ENCODE peak calls at places on chromosomes 12 and 14, in seven cellular contexts. One of them, this sample, is unnamed.
A peak's percentile ranks its signal among the peaks of the same experiment; 100 is the strongest.

GRCh38 chr12:111792155-111792876 is 25.6 kb downstream of the ALDH2 start:
- DNase-seq in right lobe of liver: peak; percentile 89
- DNase-seq in pulmonary artery endothelial cell: no peak
- DNase-seq in amygdala: no peak
- DNase-seq in GF-D8: no peak
- DNase-seq in stimulated activated CD4-positive, alpha-beta T cell treated with anti-CD3 and anti-CD28 coated beads, Interleukin-4, amount 100 ng/mL, for 48 hours: no peak
- DNase-seq in WTC11: no peak
- DNase-seq in this sample: no peak

GRCh38 chr14:58298477-58298879 is at the start of gene ARID4A:
- DNase-seq in right lobe of liver: peak; percentile 92
- DNase-seq in pulmonary artery endothelial cell: no peak
- DNase-seq in amygdala: no peak
- DNase-seq in GF-D8: no peak
- DNase-seq in stimulated activated CD4-positive, alpha-beta T cell treated with anti-CD3 and anti-CD28 coated beads, Interleukin-4, amount 100 ng/mL, for 48 hours: peak; percentile 74
- DNase-seq in WTC11: peak; percentile 76
- DNase-seq in this sample: peak; percentile 94

GRCh38 chr14:67704018-67704417 is 2.3 kb downstream of the RDH12 start:
- DNase-seq in right lobe of liver: no peak
- DNase-seq in pulmonary artery endothelial cell: no peak
- DNase-seq in amygdala: no peak
- DNase-seq in GF-D8: no peak
- DNase-seq in stimulated activated CD4-positive, alpha-beta T cell treated with anti-CD3 and anti-CD28 coated beads, Interleukin-4, amount 100 ng/mL, for 48 hours: no peak
- DNase-seq in WTC11: no peak
- DNase-seq in this sample: no peak

GRCh38 chr12:13038491-13039161 is 5.6 kb upstream of the FAM234B start:
- DNase-seq in right lobe of liver: no peak
- DNase-seq in pulmonary artery endothelial cell: no peak
- DNase-seq in amygdala: no peak
- DNase-seq in GF-D8: no peak
- DNase-seq in stimulated activated CD4-positive, alpha-beta T cell treated with anti-CD3 and anti-CD28 coated beads, Interleukin-4, amount 100 ng/mL, for 48 hours: no peak
- DNase-seq in WTC11: no peak
- DNase-seq in this sample: no peak

GRCh38 chr14:102655154-102655553 is 62.7 kb downstream of the RCOR1 start:
- DNase-seq in right lobe of liver: no peak
- DNase-seq in pulmonary artery endothelial cell: peak; percentile 77
- DNase-seq in amygdala: no peak
- DNase-seq in GF-D8: no peak
- DNase-seq in stimulated activated CD4-positive, alpha-beta T cell treated with anti-CD3 and anti-CD28 coated beads, Interleukin-4, amount 100 ng/mL, for 48 hours: no peak
- DNase-seq in WTC11: no peak
- DNase-seq in this sample: no peak

GRCh38 chr14:51302319-51303030 is 62.4 kb downstream of the TMX1 start:
- DNase-seq in right lobe of liver: no peak
- DNase-seq in pulmonary artery endothelial cell: no peak
- DNase-seq in amygdala: no peak
- DNase-seq in GF-D8: no peak
- DNase-seq in stimulated activated CD4-positive, alpha-beta T cell treated with anti-CD3 and anti-CD28 coated beads, Interleukin-4, amount 100 ng/mL, for 48 hours: no peak
- DNase-seq in WTC11: no peak
- DNase-seq in this sample: no peak

GRCh38 chr14:21933681-21934080 is 260.1 kb upstream of the OR4E1 start:
- DNase-seq in right lobe of liver: no peak
- DNase-seq in pulmonary artery endothelial cell: no peak
- DNase-seq in amygdala: no peak
- DNase-seq in GF-D8: no peak
- DNase-seq in stimulated activated CD4-positive, alpha-beta T cell treated with anti-CD3 and anti-CD28 coated beads, Interleukin-4, amount 100 ng/mL, for 48 hours: no peak
- DNase-seq in WTC11: no peak
- DNase-seq in this sample: no peak

GRCh38 chr14:74723134-74723533 is 10.2 kb downstream of the FCF1 start:
- DNase-seq in right lobe of liver: no peak
- DNase-seq in pulmonary artery endothelial cell: no peak
- DNase-seq in amygdala: no peak
- DNase-seq in GF-D8: no peak
- DNase-seq in stimulated activated CD4-positive, alpha-beta T cell treated with anti-CD3 and anti-CD28 coated beads, Interleukin-4, amount 100 ng/mL, for 48 hours: no peak
- DNase-seq in WTC11: no peak
- DNase-seq in this sample: no peak

GRCh38 chr12:43655586-43655985 is 103.0 kb downstream of the PUS7L start:
- DNase-seq in right lobe of liver: no peak
- DNase-seq in pulmonary artery endothelial cell: no peak
- DNase-seq in amygdala: no peak
- DNase-seq in GF-D8: no peak
- DNase-seq in stimulated activated CD4-positive, alpha-beta T cell treated with anti-CD3 and anti-CD28 coated beads, Interleukin-4, amount 100 ng/mL, for 48 hours: no peak
- DNase-seq in WTC11: no peak
- DNase-seq in this sample: no peak

GRCh38 chr14:61573321-61573720 is 122.0 kb upstream of the HIF1A start:
- DNase-seq in right lobe of liver: no peak
- DNase-seq in pulmonary artery endothelial cell: no peak
- DNase-seq in amygdala: no peak
- DNase-seq in GF-D8: no peak
- DNase-seq in stimulated activated CD4-positive, alpha-beta T cell treated with anti-CD3 and anti-CD28 coated beads, Interleukin-4, amount 100 ng/mL, for 48 hours: no peak
- DNase-seq in WTC11: no peak
- DNase-seq in this sample: no peak

GRCh38 chr12:121652767-121653497 is 16.5 kb downstream of the MORN3 start:
- DNase-seq in right lobe of liver: no peak
- DNase-seq in pulmonary artery endothelial cell: no peak
- DNase-seq in amygdala: no peak
- DNase-seq in GF-D8: no peak
- DNase-seq in stimulated activated CD4-positive, alpha-beta T cell treated with anti-CD3 and anti-CD28 coated beads, Interleukin-4, amount 100 ng/mL, for 48 hours: no peak
- DNase-seq in WTC11: no peak
- DNase-seq in this sample: no peak

GRCh38 chr12:92759634-92760268 is 57.0 kb downstream of the PLEKHG7 start:
- DNase-seq in right lobe of liver: no peak
- DNase-seq in pulmonary artery endothelial cell: no peak
- DNase-seq in amygdala: no peak
- DNase-seq in GF-D8: no peak
- DNase-seq in stimulated activated CD4-positive, alpha-beta T cell treated with anti-CD3 and anti-CD28 coated beads, Interleukin-4, amount 100 ng/mL, for 48 hours: no peak
- DNase-seq in WTC11: no peak
- DNase-seq in this sample: no peak

GRCh38 chr12:66070378-66071120 is 60.0 kb downstream of the LLPH start:
- DNase-seq in right lobe of liver: peak; percentile 49
- DNase-seq in pulmonary artery endothelial cell: no peak
- DNase-seq in amygdala: no peak
- DNase-seq in GF-D8: no peak
- DNase-seq in stimulated activated CD4-positive, alpha-beta T cell treated with anti-CD3 and anti-CD28 coated beads, Interleukin-4, amount 100 ng/mL, for 48 hours: no peak
- DNase-seq in WTC11: no peak
- DNase-seq in this sample: no peak

GRCh38 chr14:95056476-95056875 is 100.9 kb downstream of the DICER1 start:
- DNase-seq in right lobe of liver: no peak
- DNase-seq in pulmonary artery endothelial cell: no peak
- DNase-seq in amygdala: no peak
- DNase-seq in GF-D8: no peak
- DNase-seq in stimulated activated CD4-positive, alpha-beta T cell treated with anti-CD3 and anti-CD28 coated beads, Interleukin-4, amount 100 ng/mL, for 48 hours: no peak
- DNase-seq in WTC11: no peak
- DNase-seq in this sample: no peak

GRCh38 chr12:78087363-78087675 is 256.6 kb downstream of the NAV3 start:
- DNase-seq in right lobe of liver: no peak
- DNase-seq in pulmonary artery endothelial cell: no peak
- DNase-seq in amygdala: no peak
- DNase-seq in GF-D8: no peak
- DNase-seq in stimulated activated CD4-positive, alpha-beta T cell treated with anti-CD3 and anti-CD28 coated beads, Interleukin-4, amount 100 ng/mL, for 48 hours: no peak
- DNase-seq in WTC11: no peak
- DNase-seq in this sample: no peak

GRCh38 chr14:73457050-73457934 is 1.1 kb downstream of the NUMB start:
- DNase-seq in right lobe of liver: peak; percentile 71
- DNase-seq in pulmonary artery endothelial cell: no peak
- DNase-seq in amygdala: no peak
- DNase-seq in GF-D8: no peak
- DNase-seq in stimulated activated CD4-positive, alpha-beta T cell treated with anti-CD3 and anti-CD28 coated beads, Interleukin-4, amount 100 ng/mL, for 48 hours: no peak
- DNase-seq in WTC11: peak; percentile 45
- DNase-seq in this sample: no peak

GRCh38 chr12:25615119-25615518 is 62.0 kb upstream of the LMNTD1 start:
- DNase-seq in right lobe of liver: no peak
- DNase-seq in pulmonary artery endothelial cell: peak; percentile 33
- DNase-seq in amygdala: no peak
- DNase-seq in GF-D8: no peak
- DNase-seq in stimulated activated CD4-positive, alpha-beta T cell treated with anti-CD3 and anti-CD28 coated beads, Interleukin-4, amount 100 ng/mL, for 48 hours: no peak
- DNase-seq in WTC11: no peak
- DNase-seq in this sample: no peak

GRCh38 chr12:75047885-75048525 is 161.6 kb downstream of the KCNC2 start:
- DNase-seq in right lobe of liver: no peak
- DNase-seq in pulmonary artery endothelial cell: no peak
- DNase-seq in amygdala: no peak
- DNase-seq in GF-D8: no peak
- DNase-seq in stimulated activated CD4-positive, alpha-beta T cell treated with anti-CD3 and anti-CD28 coated beads, Interleukin-4, amount 100 ng/mL, for 48 hours: no peak
- DNase-seq in WTC11: no peak
- DNase-seq in this sample: no peak

GRCh38 chr14:36502558-36503508 is 17.2 kb downstream of the NKX2-1 start:
- DNase-seq in right lobe of liver: no peak
- DNase-seq in pulmonary artery endothelial cell: no peak
- DNase-seq in amygdala: no peak
- DNase-seq in GF-D8: no peak
- DNase-seq in stimulated activated CD4-positive, alpha-beta T cell treated with anti-CD3 and anti-CD28 coated beads, Interleukin-4, amount 100 ng/mL, for 48 hours: no peak
- DNase-seq in WTC11: no peak
- DNase-seq in this sample: no peak

GRCh38 chr14:104604461-104605449 is at the start of gene TMEM179:
- DNase-seq in right lobe of liver: peak; percentile 51
- DNase-seq in pulmonary artery endothelial cell: no peak
- DNase-seq in amygdala: no peak
- DNase-seq in GF-D8: no peak
- DNase-seq in stimulated activated CD4-positive, alpha-beta T cell treated with anti-CD3 and anti-CD28 coated beads, Interleukin-4, amount 100 ng/mL, for 48 hours: no peak
- DNase-seq in WTC11: peak; percentile 71
- DNase-seq in this sample: peak; percentile 55

GRCh38 chr12:123989753-123990152 is 16.7 kb downstream of the ZNF664 start:
- DNase-seq in right lobe of liver: no peak
- DNase-seq in pulmonary artery endothelial cell: no peak
- DNase-seq in amygdala: no peak
- DNase-seq in GF-D8: no peak
- DNase-seq in stimulated activated CD4-positive, alpha-beta T cell treated with anti-CD3 and anti-CD28 coated beads, Interleukin-4, amount 100 ng/mL, for 48 hours: no peak
- DNase-seq in WTC11: no peak
- DNase-seq in this sample: no peak

GRCh38 chr14:42665083-42665482 is 1058.4 kb downstream of the LRFN5 start:
- DNase-seq in right lobe of liver: no peak
- DNase-seq in pulmonary artery endothelial cell: no peak
- DNase-seq in amygdala: no peak
- DNase-seq in GF-D8: no peak
- DNase-seq in stimulated activated CD4-positive, alpha-beta T cell treated with anti-CD3 and anti-CD28 coated beads, Interleukin-4, amount 100 ng/mL, for 48 hours: no peak
- DNase-seq in WTC11: no peak
- DNase-seq in this sample: no peak

GRCh38 chr14:77124345-77125274 is 17.0 kb downstream of the ZDHHC22 start:
- DNase-seq in right lobe of liver: peak; percentile 67
- DNase-seq in pulmonary artery endothelial cell: no peak
- DNase-seq in amygdala: peak; percentile 20
- DNase-seq in GF-D8: no peak
- DNase-seq in stimulated activated CD4-positive, alpha-beta T cell treated with anti-CD3 and anti-CD28 coated beads, Interleukin-4, amount 100 ng/mL, for 48 hours: peak; percentile 35
- DNase-seq in WTC11: peak; percentile 54
- DNase-seq in this sample: peak; percentile 68

GRCh38 chr14:53954551-53955233 is 1.9 kb downstream of the BMP4 start:
- DNase-seq in right lobe of liver: no peak
- DNase-seq in pulmonary artery endothelial cell: no peak
- DNase-seq in amygdala: no peak
- DNase-seq in GF-D8: no peak
- DNase-seq in stimulated activated CD4-positive, alpha-beta T cell treated with anti-CD3 and anti-CD28 coated beads, Interleukin-4, amount 100 ng/mL, for 48 hours: no peak
- DNase-seq in WTC11: peak; percentile 29
- DNase-seq in this sample: no peak

GRCh38 chr14:79325557-79325956 is 885.7 kb downstream of the DIO2 start:
- DNase-seq in right lobe of liver: no peak
- DNase-seq in pulmonary artery endothelial cell: no peak
- DNase-seq in amygdala: no peak
- DNase-seq in GF-D8: no peak
- DNase-seq in stimulated activated CD4-positive, alpha-beta T cell treated with anti-CD3 and anti-CD28 coated beads, Interleukin-4, amount 100 ng/mL, for 48 hours: no peak
- DNase-seq in WTC11: no peak
- DNase-seq in this sample: no peak

GRCh38 chr12:115440438-115440837 is 756.5 kb upstream of the TBX3 start:
- DNase-seq in right lobe of liver: no peak
- DNase-seq in pulmonary artery endothelial cell: no peak
- DNase-seq in amygdala: no peak
- DNase-seq in GF-D8: no peak
- DNase-seq in stimulated activated CD4-positive, alpha-beta T cell treated with anti-CD3 and anti-CD28 coated beads, Interleukin-4, amount 100 ng/mL, for 48 hours: no peak
- DNase-seq in WTC11: no peak
- DNase-seq in this sample: no peak

GRCh38 chr12:52391618-52392002 is 6.2 kb upstream of the KRT84 start:
- DNase-seq in right lobe of liver: no peak
- DNase-seq in pulmonary artery endothelial cell: no peak
- DNase-seq in amygdala: peak; percentile 12
- DNase-seq in GF-D8: no peak
- DNase-seq in stimulated activated CD4-positive, alpha-beta T cell treated with anti-CD3 and anti-CD28 coated beads, Interleukin-4, amount 100 ng/mL, for 48 hours: no peak
- DNase-seq in WTC11: no peak
- DNase-seq in this sample: peak; percentile 56

GRCh38 chr14:55418411-55418810 is 6.8 kb upstream of the ATG14 start:
- DNase-seq in right lobe of liver: no peak
- DNase-seq in pulmonary artery endothelial cell: peak; percentile 88
- DNase-seq in amygdala: no peak
- DNase-seq in GF-D8: no peak
- DNase-seq in stimulated activated CD4-positive, alpha-beta T cell treated with anti-CD3 and anti-CD28 coated beads, Interleukin-4, amount 100 ng/mL, for 48 hours: no peak
- DNase-seq in WTC11: no peak
- DNase-seq in this sample: no peak

GRCh38 chr12:79127268-79127895 is 262.8 kb downstream of the SYT1 start:
- DNase-seq in right lobe of liver: no peak
- DNase-seq in pulmonary artery endothelial cell: no peak
- DNase-seq in amygdala: no peak
- DNase-seq in GF-D8: peak; percentile 39
- DNase-seq in stimulated activated CD4-positive, alpha-beta T cell treated with anti-CD3 and anti-CD28 coated beads, Interleukin-4, amount 100 ng/mL, for 48 hours: no peak
- DNase-seq in WTC11: no peak
- DNase-seq in this sample: no peak

GRCh38 chr12:128402481-128402880 is 135.5 kb downstream of the TMEM132C start:
- DNase-seq in right lobe of liver: no peak
- DNase-seq in pulmonary artery endothelial cell: no peak
- DNase-seq in amygdala: no peak
- DNase-seq in GF-D8: no peak
- DNase-seq in stimulated activated CD4-positive, alpha-beta T cell treated with anti-CD3 and anti-CD28 coated beads, Interleukin-4, amount 100 ng/mL, for 48 hours: no peak
- DNase-seq in WTC11: no peak
- DNase-seq in this sample: no peak

GRCh38 chr12:15050664-15051063 is 77.8 kb downstream of the PDE6H start:
- DNase-seq in right lobe of liver: no peak
- DNase-seq in pulmonary artery endothelial cell: no peak
- DNase-seq in amygdala: no peak
- DNase-seq in GF-D8: peak; percentile 13
- DNase-seq in stimulated activated CD4-positive, alpha-beta T cell treated with anti-CD3 and anti-CD28 coated beads, Interleukin-4, amount 100 ng/mL, for 48 hours: no peak
- DNase-seq in WTC11: no peak
- DNase-seq in this sample: no peak

GRCh38 chr14:97379091-97379531 is 581.9 kb downstream of the VRK1 start:
- DNase-seq in right lobe of liver: no peak
- DNase-seq in pulmonary artery endothelial cell: no peak
- DNase-seq in amygdala: no peak
- DNase-seq in GF-D8: no peak
- DNase-seq in stimulated activated CD4-positive, alpha-beta T cell treated with anti-CD3 and anti-CD28 coated beads, Interleukin-4, amount 100 ng/mL, for 48 hours: no peak
- DNase-seq in WTC11: no peak
- DNase-seq in this sample: no peak

GRCh38 chr12:11545438-11546330 is 103.8 kb upstream of the ETV6 start:
- DNase-seq in right lobe of liver: no peak
- DNase-seq in pulmonary artery endothelial cell: peak; percentile 30
- DNase-seq in amygdala: no peak
- DNase-seq in GF-D8: no peak
- DNase-seq in stimulated activated CD4-positive, alpha-beta T cell treated with anti-CD3 and anti-CD28 coated beads, Interleukin-4, amount 100 ng/mL, for 48 hours: no peak
- DNase-seq in WTC11: no peak
- DNase-seq in this sample: no peak

GRCh38 chr12:131893605-131894312 is 663 bp upstream of the ULK1 start:
- DNase-seq in right lobe of liver: no peak
- DNase-seq in pulmonary artery endothelial cell: no peak
- DNase-seq in amygdala: no peak
- DNase-seq in GF-D8: no peak
- DNase-seq in stimulated activated CD4-positive, alpha-beta T cell treated with anti-CD3 and anti-CD28 coated beads, Interleukin-4, amount 100 ng/mL, for 48 hours: no peak
- DNase-seq in WTC11: no peak
- DNase-seq in this sample: no peak

GRCh38 chr14:95244587-95244986 is 75.1 kb downstream of the CLMN start:
- DNase-seq in right lobe of liver: no peak
- DNase-seq in pulmonary artery endothelial cell: no peak
- DNase-seq in amygdala: no peak
- DNase-seq in GF-D8: no peak
- DNase-seq in stimulated activated CD4-positive, alpha-beta T cell treated with anti-CD3 and anti-CD28 coated beads, Interleukin-4, amount 100 ng/mL, for 48 hours: no peak
- DNase-seq in WTC11: no peak
- DNase-seq in this sample: no peak

GRCh38 chr12:41532072-41532471 is 344.0 kb downstream of the PDZRN4 start:
- DNase-seq in right lobe of liver: no peak
- DNase-seq in pulmonary artery endothelial cell: no peak
- DNase-seq in amygdala: no peak
- DNase-seq in GF-D8: no peak
- DNase-seq in stimulated activated CD4-positive, alpha-beta T cell treated with anti-CD3 and anti-CD28 coated beads, Interleukin-4, amount 100 ng/mL, for 48 hours: no peak
- DNase-seq in WTC11: no peak
- DNase-seq in this sample: no peak

GRCh38 chr12:6699989-6700645 is 498 bp downstream of the PIANP start:
- DNase-seq in right lobe of liver: no peak
- DNase-seq in pulmonary artery endothelial cell: no peak
- DNase-seq in amygdala: no peak
- DNase-seq in GF-D8: no peak
- DNase-seq in stimulated activated CD4-positive, alpha-beta T cell treated with anti-CD3 and anti-CD28 coated beads, Interleukin-4, amount 100 ng/mL, for 48 hours: no peak
- DNase-seq in WTC11: peak; percentile 66
- DNase-seq in this sample: no peak